ENCODE peak calls at places on chromosomes 2 and 18, in five cellular contexts. L is foreskin fibroblast, J is coronary artery, P is DND-41, Q is GM23248. S is an unnamed sample.

GRCh38 chr2:11656671-11657101 is 13.3 kb downstream of the NTSR2 start:
- DNase-seq in J (no peak), Q (no peak), L (no peak), P (no peak), S (no peak)

GRCh38 chr2:151576080-151576479 is 158.2 kb downstream of the NEB start:
- DNase-seq in Q (no peak), L (no peak), J (no peak), P (no peak), S (no peak)

GRCh38 chr2:23660227-23660626 is 266.7 kb downstream of the ATAD2B start:
- DNase-seq in Q (no peak), L (no peak), P (no peak), J (no peak), S (no peak)

GRCh38 chr2:53913721-53914120 is 54.0 kb upstream of the GPR75 start:
- DNase-seq in J (no peak), L (peak; percentile 41), Q (peak; percentile 83), P (no peak), S (peak; percentile 16)

GRCh38 chr2:190910341-190911136 is 29.9 kb downstream of the GLS start:
- DNase-seq in P (no peak), L (no peak), J (no peak), Q (peak; percentile 76), S (peak; percentile 62)

GRCh38 chr18:40313030-40313642 is 1641.9 kb upstream of the PIK3C3 start:
- DNase-seq in P (no peak), Q (no peak), L (no peak), J (no peak), S (peak; percentile 73)

GRCh38 chr2:42051168-42052125 is 3.6 kb downstream of the PKDCC start:
- DNase-seq in L (no peak), Q (no peak), J (no peak), P (no peak), S (no peak)

GRCh38 chr2:217231212-217231611 is 371.3 kb upstream of the TNP1 start:
- DNase-seq in L (no peak), Q (peak; percentile 48), P (no peak), J (no peak), S (peak; percentile 29)

GRCh38 chr2:72630767-72631166 is 195.1 kb downstream of the EXOC6B start:
- DNase-seq in J (no peak), L (peak; percentile 17), Q (peak; percentile 56), P (no peak), S (peak; percentile 33)

GRCh38 chr2:142502402-142502801 is 371.6 kb upstream of the LRP1B start:
- DNase-seq in J (no peak), L (no peak), Q (no peak), P (no peak), S (no peak)

GRCh38 chr2:208064220-208064951 is 39.1 kb upstream of the PLEKHM3 start:
- DNase-seq in P (no peak), L (peak; percentile 79), Q (peak; percentile 95), J (no peak), S (peak; percentile 78)

GRCh38 chr2:174334781-174335604 is at the start of gene SP9:
- DNase-seq in P (no peak), L (peak; percentile 38), Q (peak; percentile 77), J (no peak), S (no peak)

GRCh38 chr2:97664636-97664970 is 759 bp upstream of the ACTR1B start:
- DNase-seq in J (no peak), L (no peak), Q (peak; percentile 70), P (no peak), S (no peak)

GRCh38 chr2:240925191-240925575 is 19.0 kb downstream of the CROCC2 start:
- DNase-seq in J (peak; percentile 69), L (no peak), P (no peak), Q (no peak), S (no peak)

GRCh38 chr2:2667690-2668089 is 336.6 kb upstream of the MYT1L start:
- DNase-seq in Q (no peak), J (no peak), L (no peak), P (no peak), S (no peak)

GRCh38 chr2:75021672-75022071 is 63.2 kb downstream of the POLE4 start:
- DNase-seq in Q (peak; percentile 55), P (no peak), L (no peak), J (no peak), S (no peak)

GRCh38 chr2:189426886-189427285 is 14.4 kb upstream of the WDR75 start:
- DNase-seq in P (no peak), L (no peak), J (no peak), Q (no peak), S (no peak)

GRCh38 chr18:22674300-22674699 is 256.6 kb upstream of the CTAGE1 start:
- DNase-seq in J (no peak), Q (peak; percentile 93), L (peak; percentile 75), P (no peak), S (peak; percentile 90)

GRCh38 chr2:152222975-152223638 is 47.5 kb upstream of the STAM2 start:
- DNase-seq in J (no peak), P (no peak), Q (peak; percentile 82), L (peak; percentile 51), S (peak; percentile 71)

GRCh38 chr2:217826505-217826904 is 176.3 kb downstream of the TNS1 start:
- DNase-seq in P (no peak), L (no peak), J (peak; percentile 90), Q (peak; percentile 39), S (no peak)

GRCh38 chr2:178715366-178715765 is 91.9 kb downstream of the TTN start:
- DNase-seq in J (no peak), Q (no peak), L (no peak), P (no peak), S (no peak)

GRCh38 chr2:69297216-69297615 is 89.8 kb downstream of the GFPT1 start:
- DNase-seq in Q (peak; percentile 22), P (no peak), L (no peak), J (no peak), S (no peak)

GRCh38 chr2:38176619-38177021 is 100.7 kb upstream of the CYP1B1 start:
- DNase-seq in P (no peak), J (no peak), Q (peak; percentile 45), L (peak; percentile 80), S (no peak)

GRCh38 chr2:197159681-197160211 is 150.8 kb downstream of the ANKRD44 start:
- DNase-seq in L (peak; percentile 73), Q (peak; percentile 70), J (no peak), P (no peak), S (peak; percentile 79)

GRCh38 chr2:145597809-145598208 is 1077.9 kb upstream of the ZEB2 start:
- DNase-seq in P (no peak), Q (peak; percentile 32), J (no peak), L (peak; percentile 60), S (peak; percentile 18)

GRCh38 chr2:144801766-144802165 is 281.8 kb upstream of the ZEB2 start:
- DNase-seq in L (peak; percentile 72), P (no peak), J (no peak), Q (peak; percentile 76), S (peak; percentile 67)

GRCh38 chr18:61333746-61334490 is 688 bp downstream of the CDH20 start:
- DNase-seq in Q (peak; percentile 44), L (no peak), J (no peak), P (no peak), S (no peak)

GRCh38 chr2:18957909-18958308 is 368.5 kb upstream of the NT5C1B start:
- DNase-seq in J (no peak), L (no peak), P (no peak), Q (no peak), S (no peak)

GRCh38 chr2:85907671-85908157 is 18.9 kb upstream of the ST3GAL5 start:
- DNase-seq in Q (peak; percentile 78), L (peak; percentile 45), J (no peak), P (no peak), S (peak; percentile 98)

GRCh38 chr2:171244466-171244969 is 83.8 kb upstream of the TLK1 start:
- DNase-seq in J (no peak), L (peak; percentile 75), Q (peak; percentile 88), P (no peak), S (peak; percentile 82)

GRCh38 chr2:195352581-195352980 is 304.4 kb upstream of the SLC39A10 start:
- DNase-seq in L (no peak), Q (no peak), J (no peak), P (no peak), S (no peak)

GRCh38 chr2:31476511-31477171 is 62.1 kb upstream of the XDH start:
- DNase-seq in J (no peak), Q (peak; percentile 64), L (peak; percentile 49), P (no peak), S (no peak)

GRCh38 chr2:225487901-225488416 is 88.4 kb downstream of the NYAP2 start:
- DNase-seq in P (no peak), J (no peak), L (no peak), Q (no peak), S (peak; percentile 5)

DNA sequence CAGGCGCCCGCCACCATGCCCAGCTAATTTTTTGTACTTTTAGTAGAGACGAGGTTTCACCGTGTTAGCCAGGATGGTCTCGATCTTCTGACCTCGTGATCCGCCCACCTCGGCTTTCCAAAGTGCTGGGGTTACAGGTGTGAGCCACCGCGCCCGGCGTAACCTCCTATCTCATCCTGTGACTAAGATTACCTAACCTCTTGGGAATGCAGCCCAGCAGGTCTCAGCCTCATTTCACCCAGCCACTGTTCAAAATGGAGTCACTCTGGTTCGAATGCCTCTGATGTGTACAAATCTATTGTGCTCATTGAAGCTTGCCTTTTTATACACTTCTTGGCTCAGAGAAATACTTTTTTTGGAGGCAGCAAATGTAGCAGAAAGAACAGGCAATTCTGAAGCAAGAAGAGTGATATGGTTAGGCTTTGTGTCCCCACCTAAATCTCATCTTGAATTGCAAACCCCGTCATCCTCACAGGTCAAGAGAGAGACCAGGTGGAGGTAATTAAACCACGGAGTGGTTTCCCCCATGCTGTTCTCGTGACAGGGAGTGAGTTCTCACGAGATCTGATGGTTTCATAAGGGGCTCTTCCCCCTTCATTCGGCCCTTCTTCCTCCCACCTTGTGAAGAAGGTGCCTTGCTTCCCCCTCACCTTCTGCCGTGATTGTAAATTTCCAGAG is 60.6 kb downstream of the SLC4A3 start:
- DNase-seq in P (no peak), Q (no peak), J (no peak), L (no peak), S (peak; percentile 84)
- H3K4me3 ChIP-seq in P (no peak overlapping the region), Q (no peak overlapping the region), J (no peak overlapping the region), L (no peak overlapping the region), S (no peak overlapping the region)

GRCh38 chr18:78670778-78671405 is 308.7 kb upstream of the SALL3 start:
- DNase-seq in P (no peak), J (no peak), L (no peak), Q (no peak), S (no peak)
- H3K4me3 ChIP-seq in P (no peak overlapping the region), J (no peak overlapping the region), L (no peak overlapping the region), Q (no peak overlapping the region), S (no peak overlapping the region)

GRCh38 chr2:99543247-99543646 is 53.4 kb upstream of the REV1 start:
- DNase-seq in L (no peak), J (no peak), P (no peak), Q (no peak), S (no peak)
- H3K4me3 ChIP-seq in L (no peak overlapping the region), J (no peak overlapping the region), P (no peak overlapping the region), Q (no peak overlapping the region), S (no peak overlapping the region)

DNA sequence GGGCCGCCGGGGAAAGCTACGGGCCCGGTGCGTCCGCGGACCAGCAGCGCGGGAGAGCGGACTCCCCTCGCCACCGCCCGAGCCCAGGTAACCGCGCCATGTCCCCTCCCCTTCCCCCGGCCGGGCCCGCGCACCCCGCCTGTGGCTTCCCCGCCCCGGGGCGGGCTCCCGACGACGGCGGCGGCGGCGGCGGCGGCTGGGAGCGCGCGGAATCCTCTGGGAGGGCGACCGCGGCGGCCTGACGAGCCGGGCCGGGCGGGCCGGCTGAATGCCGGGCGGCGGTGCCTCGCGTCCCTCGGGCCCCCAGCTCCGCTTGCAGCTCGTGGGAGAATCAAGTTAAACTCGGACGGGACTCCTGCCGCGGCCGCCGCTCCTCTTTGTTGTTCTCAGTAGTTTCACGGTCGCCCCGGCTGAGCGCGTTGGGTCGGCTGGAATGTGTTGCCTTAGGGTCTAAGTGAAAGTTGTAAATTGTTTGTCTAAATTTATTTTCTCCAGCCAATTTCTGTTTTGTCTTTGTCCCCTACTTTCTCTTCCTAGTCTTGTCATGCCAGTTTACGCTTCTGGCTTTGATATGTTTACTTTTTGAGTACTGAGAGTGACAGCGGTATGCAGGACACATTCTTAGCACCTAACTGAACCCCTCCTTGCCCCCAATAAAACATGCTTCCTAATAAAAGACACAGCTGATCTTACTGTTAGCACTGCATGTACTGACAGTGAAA is 685 bp downstream of the SMAD4 start:
- DNase-seq in L (peak; percentile 32), J (peak; percentile 85), Q (peak; percentile 87), P (peak; percentile 72), S (no peak)
- H3K4me3 ChIP-seq in L (peak overlapping the region; percentile 96), J (peak overlapping the region; percentile 90), Q (peak overlapping the region; percentile 92), P (peak overlapping the region; percentile 81), S (peak overlapping the region; percentile 76)

S was measured in bronchial epithelial cell.